ENCODE peak calls at places on chromosomes 2 and 18, in seven cellular contexts. X is A673, M is lower lobe of right lung, F is aorta, E is cardiac muscle cell, Z is coronary artery, N is left ventricle myocardium inferior. A is an unnamed sample.

GRCh38 chr2:141927536-141927935 is 203.3 kb downstream of the LRP1B start:
- DNase-seq in F (no peak), Z (no peak), N (no peak), E (no peak), X (no peak), M (no peak), A (no peak)

GRCh38 chr2:226796840-226797288 is 2.8 kb downstream of the IRS1 start:
- DNase-seq in M (peak), Z (no peak), F (no peak), X (peak), E (no peak), N (peak), A (no peak)

GRCh38 chr2:98029718-98030222 is 34.0 kb upstream of the TMEM131 start:
- DNase-seq in M (no peak), F (no peak), X (no peak), N (no peak), Z (no peak), E (no peak), A (no peak)

GRCh38 chr2:48510329-48510728 is 19.6 kb upstream of the STON1 start:
- DNase-seq in E (no peak), N (no peak), M (no peak), X (peak), Z (no peak), F (no peak), A (no peak)

GRCh38 chr2:233620204-233620603 is 2.8 kb downstream of the UGT1A8 start:
- DNase-seq in M (no peak), Z (no peak), E (no peak), N (no peak), X (no peak), F (no peak), A (no peak)

GRCh38 chr2:211396815-211397214 is 840.4 kb downstream of the CPS1 start:
- DNase-seq in N (no peak), Z (no peak), X (no peak), F (no peak), M (no peak), E (no peak), A (no peak)

GRCh38 chr18:31245820-31246219 is 72.1 kb upstream of the DSG1 start:
- DNase-seq in Z (no peak), M (no peak), N (no peak), E (no peak), F (no peak), X (no peak), A (no peak)

GRCh38 chr2:64263315-64263714 is 119.1 kb upstream of the PELI1 start:
- DNase-seq in N (no peak), M (no peak), X (peak), F (no peak), Z (no peak), E (no peak), A (no peak)

GRCh38 chr18:62759704-62760402 is 44.5 kb downstream of the PHLPP1 start:
- DNase-seq in F (no peak), M (no peak), E (no peak), Z (no peak), N (no peak), X (no peak), A (no peak)

GRCh38 chr2:105375001-105375561 is 23.8 kb downstream of the FHL2 start:
- DNase-seq in F (no peak), X (no peak), Z (no peak), M (no peak), E (no peak), N (no peak), A (no peak)

GRCh38 chr18:42039396-42039795 is 84.4 kb downstream of the PIK3C3 start:
- DNase-seq in E (no peak), F (no peak), X (no peak), Z (no peak), M (no peak), N (no peak), A (no peak)

GRCh38 chr18:79580481-79581171 is 99.0 kb upstream of the CTDP1 start:
- DNase-seq in E (no peak), X (no peak), F (peak), M (peak), Z (peak), N (no peak), A (no peak)

GRCh38 chr2:120566331-120567035 is 169.2 kb upstream of the GLI2 start:
- DNase-seq in F (peak), E (no peak), Z (peak), N (peak), M (no peak), X (no peak), A (no peak)

GRCh38 chr18:26317353-26317865 is 91.2 kb downstream of the TAF4B start:
- DNase-seq in X (no peak), M (no peak), E (no peak), Z (no peak), N (no peak), F (no peak), A (no peak)

GRCh38 chr2:238466242-238466598 is 39.5 kb downstream of the ASB1 start:
- DNase-seq in F (no peak), M (no peak), X (no peak), E (no peak), N (no peak), Z (no peak), A (no peak)

GRCh38 chr2:9261231-9261883 is 54.7 kb downstream of the ASAP2 start:
- DNase-seq in M (no peak), Z (no peak), E (no peak), N (no peak), F (no peak), X (no peak), A (no peak)

GRCh38 chr2:159712929-159713575 is 746 bp downstream of the MARCHF7 start:
- DNase-seq in M (no peak), Z (no peak), N (no peak), X (no peak), E (peak), F (no peak), A (no peak)

GRCh38 chr2:61241266-61241665 is 79.3 kb downstream of the C2orf74 start:
- DNase-seq in F (no peak), Z (no peak), X (no peak), N (no peak), M (no peak), E (no peak), A (no peak)

GRCh38 chr2:233679176-233679575 is 2.5 kb upstream of the UGT1A7 start:
- DNase-seq in N (no peak), Z (no peak), E (no peak), F (no peak), M (no peak), X (no peak), A (no peak)

GRCh38 chr2:31253344-31254155 is 19.6 kb downstream of the EHD3 start:
- DNase-seq in E (no peak), M (no peak), Z (no peak), F (peak), X (no peak), N (no peak), A (no peak)

GRCh38 chr18:34493099-34493544 is 217.0 kb upstream of the DTNA start:
- DNase-seq in N (peak), Z (peak), M (peak), X (peak), E (peak), F (peak), A (no peak)

GRCh38 chr2:36403675-36404230 is 48.2 kb downstream of the CRIM1 start:
- DNase-seq in Z (no peak), M (no peak), N (no peak), F (no peak), E (no peak), X (peak), A (no peak)

DNA sequence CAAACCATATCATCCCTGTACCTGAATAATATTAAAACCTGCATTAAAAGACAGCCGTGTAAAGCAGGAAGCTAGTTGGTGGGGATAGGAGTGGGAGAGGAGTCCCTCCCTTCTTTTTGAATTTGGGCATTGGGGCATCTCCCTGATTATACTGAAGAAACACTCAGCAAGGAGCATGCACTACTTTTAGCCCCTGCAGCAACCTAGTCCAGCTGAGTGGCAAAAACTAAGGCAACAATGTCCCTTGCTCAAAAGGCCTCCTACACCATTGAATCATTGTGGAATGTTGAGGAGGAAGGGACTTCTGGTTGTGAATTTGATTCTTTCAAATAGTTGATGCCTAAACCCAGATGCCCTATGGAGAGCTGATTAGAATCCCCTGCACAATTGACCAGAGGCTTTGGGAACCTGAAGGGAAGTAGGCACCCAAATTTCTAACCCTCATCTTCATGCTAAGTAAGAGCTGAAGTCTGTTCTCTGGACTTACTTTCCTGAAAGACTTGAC is 111.7 kb downstream of the DDX1 start:
- DNase-seq in Z (no peak), E (no peak), N (no peak), F (no peak), M (no peak), X (no peak), A (no peak)
- H3K27ac ChIP-seq in Z (peak), E (no peak), N (peak), F (no peak), M (peak), X (no peak), A (no peak)

DNA sequence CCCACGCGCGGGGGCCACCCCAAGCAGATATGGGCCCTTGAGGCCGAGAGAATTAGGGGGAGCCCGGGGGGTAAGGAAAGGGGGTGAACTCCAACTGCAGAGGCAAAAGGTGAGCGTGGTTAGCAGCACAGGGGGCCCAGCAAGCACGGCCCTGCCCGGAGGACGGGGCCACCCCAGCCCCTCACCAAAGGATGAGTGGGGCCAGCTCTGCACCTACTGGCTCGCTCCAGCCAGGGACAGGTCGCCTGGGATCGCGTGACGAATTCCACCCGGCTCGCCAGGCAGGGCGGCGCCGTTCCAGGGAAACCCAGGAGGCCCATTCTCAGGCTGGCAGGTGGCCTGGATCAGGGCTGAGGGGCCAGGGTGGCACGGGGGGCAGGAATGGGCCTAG is 38.6 kb downstream of the BIN1 start:
- DNase-seq in X (no peak), M (no peak), N (no peak), F (no peak), E (no peak), Z (no peak), A (no peak)
- H3K4me3 ChIP-seq in X (no peak), M (no peak), N (no peak), F (no peak), E (no peak), Z (no peak), A (no peak)

DNA sequence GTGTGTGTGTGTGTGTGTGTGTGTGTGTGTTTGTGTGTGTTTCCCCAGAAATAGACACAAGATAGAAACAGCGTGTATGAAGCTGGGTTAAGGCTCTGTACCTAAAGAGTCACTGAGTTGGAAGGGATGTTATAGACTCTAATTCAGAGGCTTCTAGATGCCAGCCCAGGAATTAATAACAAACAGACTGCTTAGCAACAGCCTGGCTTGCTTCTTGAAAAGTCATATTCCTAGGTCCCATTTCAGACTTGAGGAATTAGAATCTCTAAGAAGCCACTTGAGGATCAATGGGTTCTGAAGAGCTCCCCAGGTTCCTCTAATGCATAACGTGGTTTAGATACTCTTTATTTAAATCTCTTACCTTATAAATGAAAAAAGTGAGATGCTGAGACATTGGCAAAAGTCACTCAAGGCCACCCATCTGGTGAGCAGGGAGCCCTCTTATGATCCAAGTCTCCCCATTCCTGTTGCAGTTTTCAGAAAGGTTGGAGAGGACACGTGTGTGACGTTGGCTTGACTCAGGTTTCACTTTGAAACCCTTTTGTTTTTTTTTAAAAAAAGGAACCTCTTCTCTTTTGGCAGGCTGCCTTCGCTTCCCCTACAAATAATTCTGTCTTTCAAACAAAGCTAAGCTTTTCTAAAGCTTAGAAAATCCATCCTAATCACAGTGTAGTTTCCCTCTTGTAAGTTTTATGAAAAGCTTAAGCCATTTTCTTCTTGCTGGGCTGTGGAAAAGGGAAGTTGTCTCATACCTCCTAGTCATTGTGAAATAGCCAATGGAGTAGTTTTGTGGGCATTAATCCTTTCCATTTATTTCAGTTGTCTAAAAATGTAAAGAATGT is 878.4 kb downstream of the RNF144A start:
- DNase-seq in Z (no peak), M (no peak), X (peak), N (no peak), F (no peak), E (no peak), A (no peak)
- H3K27ac ChIP-seq in Z (no peak), M (peak), X (peak), N (no peak), F (no peak), E (no peak), A (no peak)

DNA sequence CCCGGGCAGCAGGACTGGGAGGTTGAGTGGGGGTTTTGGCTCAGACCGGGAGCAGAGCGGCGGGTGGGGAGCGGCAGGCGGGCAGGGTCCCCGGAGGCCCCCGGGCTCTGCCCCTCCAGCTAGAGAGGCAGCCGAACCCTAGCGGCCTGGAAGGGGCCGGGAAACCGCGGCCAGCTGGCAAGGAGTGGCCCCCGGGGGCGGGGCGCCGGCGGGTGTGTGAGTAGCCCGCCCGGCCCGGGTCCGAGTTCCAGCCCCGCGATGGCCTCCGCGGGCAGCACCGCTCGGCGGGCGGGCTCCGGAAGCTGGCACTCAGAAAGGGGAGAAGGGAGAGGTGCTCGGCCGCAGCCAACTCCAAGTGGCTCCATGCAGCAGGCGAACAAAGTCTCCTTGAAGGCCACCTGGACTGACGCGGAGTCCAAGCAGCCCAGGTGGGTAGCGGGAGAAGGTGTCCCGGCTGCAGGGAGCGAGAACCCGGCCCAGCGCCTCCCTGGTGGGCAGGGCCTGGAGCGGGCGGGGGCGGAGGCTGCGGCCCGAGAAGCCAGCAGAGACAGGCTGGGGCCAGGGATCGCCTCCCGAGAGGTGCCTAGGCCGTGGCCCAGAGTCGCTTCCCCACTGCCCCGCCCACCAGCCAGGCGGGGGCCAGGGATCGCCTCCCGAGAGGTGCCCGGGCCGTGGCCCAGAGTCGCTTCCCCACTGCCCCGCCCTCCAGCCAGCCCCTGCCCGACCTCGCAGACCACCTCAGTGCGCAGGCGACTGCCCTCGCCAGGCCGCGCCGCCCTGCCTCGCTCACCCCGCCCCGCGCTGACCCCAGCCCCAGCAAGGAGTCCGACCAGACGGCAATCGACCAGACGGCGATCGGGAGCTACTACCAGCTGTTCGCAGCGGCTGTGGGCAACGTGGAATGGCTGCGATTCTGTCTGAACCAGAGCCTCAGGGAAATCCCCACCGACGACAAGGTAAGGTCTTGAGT is at the start of gene ANKRD53:
- DNase-seq in F (peak), Z (peak), E (peak), M (peak), X (no peak), N (peak), A (no peak)
- H3K4me3 ChIP-seq in F (peak), Z (peak), E (peak), M (peak), X (peak), N (peak), A (peak)